ENCODE peak calls at places on chromosome 9, in seven cellular contexts. V is esophagus squamous epithelium, U is cardiac muscle cell, C is foreskin fibroblast, X is heart right ventricle, R is endothelial cell of umbilical vein, K is body of pancreas. M is an unnamed sample.

GRCh38 chr9:128702949-128703615 is 779 bp downstream of the PKN3 start:
- DNase-seq in V (no peak), U (no peak), C (no peak), X (peak), R (peak), K (peak), M (no peak)

GRCh38 chr9:138015021-138015829 is 137.6 kb downstream of the CACNA1B start:
- DNase-seq in V (no peak), U (no peak), C (no peak), X (no peak), R (no peak), K (no peak), M (no peak)

GRCh38 chr9:76526026-76526425 is 67.0 kb downstream of the GCNT1 start:
- DNase-seq in V (no peak), U (no peak), C (no peak), X (no peak), R (no peak), K (no peak), M (no peak)

GRCh38 chr9:97802276-97802675 is 50.8 kb upstream of the FOXE1 start:
- DNase-seq in V (no peak), U (peak), C (peak), X (no peak), R (no peak), K (no peak), M (no peak)

GRCh38 chr9:70491798-70492736 is 77.6 kb upstream of the KLF9 start:
- DNase-seq in V (no peak), U (peak), C (no peak), X (no peak), R (no peak), K (no peak), M (no peak)

GRCh38 chr9:123761905-123762605 is 167.9 kb downstream of the DENND1A start:
- DNase-seq in V (no peak), U (peak), C (no peak), X (no peak), R (no peak), K (no peak), M (no peak)

GRCh38 chr9:113261917-113262671 is 13.3 kb downstream of the CDC26 start:
- DNase-seq in V (no peak), U (no peak), C (no peak), X (no peak), R (no peak), K (no peak), M (no peak)

GRCh38 chr9:129489838-129490582 is 130.9 kb downstream of the C9orf50 start:
- DNase-seq in V (no peak), U (peak), C (no peak), X (peak), R (no peak), K (no peak), M (no peak)

GRCh38 chr9:125140576-125140975 is 2.8 kb downstream of the SCAI start:
- DNase-seq in V (no peak), U (no peak), C (no peak), X (no peak), R (no peak), K (no peak), M (no peak)

GRCh38 chr9:125141751-125142150 is 1.6 kb downstream of the SCAI start:
- DNase-seq in V (no peak), U (no peak), C (no peak), X (no peak), R (no peak), K (no peak), M (no peak)

GRCh38 chr9:125143377-125144090 is at the start of gene SCAI:
- DNase-seq in V (peak), U (peak), C (peak), X (peak), R (peak), K (peak), M (peak)

GRCh38 chr9:125141251-125141650 is 2.1 kb downstream of the SCAI start:
- DNase-seq in V (no peak), U (no peak), C (no peak), X (no peak), R (no peak), K (no peak), M (no peak)

DNA sequence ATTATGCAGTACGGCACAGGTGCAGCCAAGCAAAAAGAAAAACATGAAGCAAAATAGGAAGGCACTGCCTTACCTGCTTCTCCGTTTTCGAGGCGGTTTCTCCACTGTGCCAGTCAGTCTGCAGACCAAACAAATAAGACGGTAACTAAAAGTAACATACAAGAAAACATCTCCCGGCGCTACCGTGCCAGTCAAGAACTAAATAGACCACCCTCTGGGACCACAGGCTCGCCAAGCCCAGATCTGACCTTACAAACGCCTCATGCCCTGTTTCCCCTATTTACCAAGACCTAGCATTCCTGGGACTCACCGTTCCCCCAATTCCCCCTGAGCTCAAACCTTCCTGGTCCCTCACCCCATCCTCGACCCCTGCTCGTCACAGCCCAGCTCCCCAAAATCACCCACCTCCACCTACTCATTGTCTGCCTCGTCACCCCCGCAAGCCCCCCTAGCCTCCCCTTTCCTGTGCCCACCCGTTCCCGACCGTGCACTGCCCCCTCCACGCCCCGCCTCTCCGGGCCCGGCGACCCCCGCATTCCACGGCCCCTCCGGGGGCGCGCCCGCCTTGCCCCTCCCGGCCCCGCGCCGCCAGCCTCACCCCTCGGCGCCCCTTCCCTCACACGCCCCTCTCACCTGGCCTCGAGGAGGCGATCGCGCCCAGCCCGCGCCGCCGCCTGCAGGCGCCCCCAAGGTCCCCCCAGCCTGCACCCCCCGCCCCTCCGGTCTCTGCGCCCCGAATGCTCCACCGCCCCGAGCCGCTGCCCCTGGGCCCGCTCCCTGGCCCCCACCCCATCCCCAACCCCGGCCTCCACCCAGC is 560 bp downstream of the SCAI start:
- DNase-seq in V (no peak), U (peak), C (no peak), X (peak), R (peak), K (peak), M (no peak)
- TF ChIP-seq CTCF in V (no peak), U (no peak), C (no peak), X (no peak), R (no peak), K (no peak), M (no peak)

GRCh38 chr9:4936823-4937222 is 48.2 kb upstream of the JAK2 start:
- DNase-seq in V (no peak), U (no peak), C (no peak), X (no peak), R (no peak), K (no peak), M (no peak)

GRCh38 chr9:4936277-4936676 is 48.8 kb upstream of the JAK2 start:
- DNase-seq in V (no peak), U (no peak), C (no peak), X (no peak), R (no peak), K (no peak), M (no peak)

GRCh38 chr9:4937436-4937835 is 47.6 kb upstream of the JAK2 start:
- DNase-seq in V (no peak), U (no peak), C (no peak), X (no peak), R (no peak), K (no peak), M (no peak)

GRCh38 chr9:4934976-4935672 is 49.9 kb upstream of the JAK2 start:
- DNase-seq in V (no peak), U (no peak), C (no peak), X (no peak), R (peak), K (no peak), M (no peak)

DNA sequence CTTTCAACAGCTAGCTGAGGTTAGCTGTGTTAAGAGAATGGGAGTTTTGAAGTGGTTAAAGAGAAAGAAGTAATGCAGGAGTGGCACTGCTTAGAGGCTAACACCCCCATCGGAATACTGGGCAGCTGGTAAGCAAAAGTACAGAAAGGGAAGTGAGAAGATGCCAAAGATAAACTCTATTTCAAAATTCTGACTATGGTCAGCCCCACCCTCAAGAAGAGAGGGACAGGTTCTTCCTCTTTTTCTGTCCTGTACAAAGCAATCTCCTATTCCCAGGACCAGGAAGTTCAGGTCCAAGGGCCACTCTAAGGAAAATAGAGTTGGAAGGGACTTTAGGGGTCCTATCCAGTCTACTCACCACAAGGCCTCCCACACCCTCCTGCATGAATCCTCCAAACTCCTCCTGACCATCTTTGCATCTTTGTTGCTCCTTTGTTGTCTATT is 45.9 kb upstream of the JAK2 start:
- DNase-seq in V (no peak), U (no peak), C (no peak), X (no peak), R (peak), K (no peak), M (no peak)
- H3K4me3 ChIP-seq in V (no peak), U (no peak), C (no peak), X (no peak), R (no peak), K (no peak), M (no peak)

GRCh38 chr9:135797507-135798302 is 95.7 kb downstream of the KCNT1 start:
- DNase-seq in V (no peak), U (peak), C (peak), X (peak), R (peak), K (peak), M (no peak)
- TF ChIP-seq CTCF in V (no peak), U (peak), C (peak), X (peak), R (peak), K (peak), M (peak)

GRCh38 chr9:94082956-94083355 is 1.3 kb upstream of the PTPDC1 start:
- DNase-seq in V (no peak), U (peak), C (no peak), X (no peak), R (no peak), K (no peak), M (no peak)

GRCh38 chr9:94081864-94082468 is 2.3 kb upstream of the PTPDC1 start:
- DNase-seq in V (no peak), U (peak), C (no peak), X (no peak), R (no peak), K (no peak), M (no peak)

GRCh38 chr9:94082553-94082952 is 1.7 kb upstream of the PTPDC1 start:
- DNase-seq in V (no peak), U (no peak), C (no peak), X (no peak), R (no peak), K (no peak), M (no peak)

GRCh38 chr9:94084314-94084713 is at the start of gene PTPDC1:
- DNase-seq in V (no peak), U (peak), C (peak), X (peak), R (peak), K (no peak), M (peak)

GRCh38 chr9:94083384-94083783 is 880 bp upstream of the PTPDC1 start:
- DNase-seq in V (no peak), U (peak), C (no peak), X (no peak), R (no peak), K (no peak), M (no peak)
- H3K4me3 ChIP-seq in V (no peak), U (no peak), C (no peak), X (no peak), R (no peak), K (no peak), M (no peak)

GRCh38 chr9:32136700-32137339 is 247.6 kb upstream of the ACO1 start:
- DNase-seq in V (no peak), U (no peak), C (no peak), X (no peak), R (no peak), K (no peak), M (no peak)
- TF ChIP-seq CTCF in V (no peak), U (no peak), C (no peak), X (no peak), R (no peak), K (no peak), M (no peak)

GRCh38 chr9:33113799-33114547 is 37.5 kb upstream of the SMU1 start:
- DNase-seq in V (no peak), U (no peak), C (no peak), X (no peak), R (no peak), K (no peak), M (no peak)
- H3K4me3 ChIP-seq in V (no peak), U (no peak), C (no peak), X (no peak), R (no peak), K (no peak), M (no peak)

M was measured in AG09309.